ENCODE peak calls at places on chromosomes 6 and 20, in six cellular contexts. O, S, D, Q, C and M are unnamed samples.
A peak's percentile ranks its signal among the peaks of the same experiment; 100 is the strongest.

GRCh38 chr6:149362289-149362688 is 37.8 kb upstream of the SUMO4 start:
- DNase-seq in O (no peak), S (no peak), D (no peak), Q (no peak), C (no peak), M (no peak)

GRCh38 chr20:31606928-31607639 is 2.0 kb downstream of the ID1 start:
- DNase-seq in O (no peak), S (no peak), D (no peak), Q (no peak), C (peak; percentile 55), M (no peak)

GRCh38 chr6:143673638-143674037 is 4.1 kb upstream of the PHACTR2 start:
- DNase-seq in O (no peak), S (no peak), D (no peak), Q (no peak), C (peak; percentile 64), M (no peak)

GRCh38 chr6:2353412-2354137 is 108.2 kb upstream of the GMDS start:
- DNase-seq in O (peak; percentile 82), S (peak; percentile 43), D (no peak), Q (peak; percentile 49), C (peak; percentile 78), M (no peak)

GRCh38 chr20:15171016-15171415 is 833.6 kb upstream of the FLRT3 start:
- DNase-seq in O (no peak), S (no peak), D (no peak), Q (no peak), C (no peak), M (no peak)

GRCh38 chr20:4449977-4450715 is 271.6 kb upstream of the PRND start:
- DNase-seq in O (no peak), S (no peak), D (no peak), Q (no peak), C (no peak), M (no peak)

GRCh38 chr20:14383326-14383725 is 45.9 kb upstream of the FLRT3 start:
- DNase-seq in O (no peak), S (no peak), D (no peak), Q (no peak), C (no peak), M (no peak)

GRCh38 chr6:131946992-131947955 is 3.9 kb downstream of the CCN2 start:
- DNase-seq in O (no peak), S (no peak), D (no peak), Q (no peak), C (no peak), M (no peak)

GRCh38 chr6:665403-666267 is 8.7 kb upstream of the HUS1B start:
- DNase-seq in O (no peak), S (no peak), D (no peak), Q (no peak), C (no peak), M (no peak)

GRCh38 chr20:57869291-57869950 is 159.6 kb upstream of the PMEPA1 start:
- DNase-seq in O (no peak), S (no peak), D (no peak), Q (no peak), C (no peak), M (peak; percentile 16)

GRCh38 chr6:15569035-15569995 is 93.5 kb downstream of the DTNBP1 start:
- DNase-seq in O (no peak), S (no peak), D (no peak), Q (no peak), C (no peak), M (no peak)

GRCh38 chr6:117637770-117638169 is 35.5 kb upstream of the GOPC start:
- DNase-seq in O (no peak), S (no peak), D (no peak), Q (no peak), C (no peak), M (no peak)

GRCh38 chr6:2738373-2738979 is 12.2 kb downstream of the MYLK4 start:
- DNase-seq in O (no peak), S (peak; percentile 19), D (no peak), Q (no peak), C (peak; percentile 55), M (no peak)

GRCh38 chr6:136791296-136792065 is 796 bp downstream of the MAP3K5 start:
- DNase-seq in O (peak; percentile 87), S (peak; percentile 73), D (peak; percentile 72), Q (peak; percentile 65), C (peak; percentile 81), M (no peak)

GRCh38 chr20:52193133-52193532 is 1.6 kb upstream of the ZFP64 start:
- DNase-seq in O (no peak), S (no peak), D (no peak), Q (no peak), C (no peak), M (no peak)

GRCh38 chr6:499617-500016 is 108.1 kb downstream of the IRF4 start:
- DNase-seq in O (no peak), S (no peak), D (no peak), Q (no peak), C (no peak), M (no peak)

GRCh38 chr6:89139509-89140346 is 6.1 kb upstream of the PM20D2 start:
- DNase-seq in O (no peak), S (no peak), D (no peak), Q (no peak), C (no peak), M (no peak)

GRCh38 chr6:160071805-160072687 is 49.6 kb upstream of the SLC22A1 start:
- DNase-seq in O (no peak), S (no peak), D (no peak), Q (no peak), C (no peak), M (no peak)

GRCh38 chr6:99822741-99823512 is 171.1 kb downstream of the MCHR2 start:
- DNase-seq in O (no peak), S (peak; percentile 77), D (no peak), Q (no peak), C (no peak), M (no peak)

GRCh38 chr6:146968041-146968760 is 236.0 kb upstream of the STXBP5 start:
- DNase-seq in O (no peak), S (no peak), D (no peak), Q (no peak), C (no peak), M (no peak)

GRCh38 chr20:23063573-23063972 is 14.1 kb upstream of the THBD start:
- DNase-seq in O (no peak), S (no peak), D (no peak), Q (no peak), C (no peak), M (no peak)

GRCh38 chr20:23060629-23061028 is 11.2 kb upstream of the THBD start:
- DNase-seq in O (no peak), S (no peak), D (no peak), Q (no peak), C (no peak), M (no peak)

GRCh38 chr20:23061262-23061661 is 11.8 kb upstream of the THBD start:
- DNase-seq in O (no peak), S (no peak), D (no peak), Q (no peak), C (no peak), M (no peak)

GRCh38 chr20:23062632-23063031 is 13.2 kb upstream of the THBD start:
- DNase-seq in O (no peak), S (no peak), D (no peak), Q (no peak), C (no peak), M (no peak)

GRCh38 chr20:23061713-23062561 is 12.5 kb upstream of the THBD start:
- DNase-seq in O (peak; percentile 84), S (no peak), D (peak; percentile 62), Q (peak; percentile 70), C (no peak), M (no peak)
- H3K27ac ChIP-seq in O (peak overlapping the region; percentile 78), S (no peak overlapping the region), D (peak overlapping the region; percentile 62), Q (peak overlapping the region; percentile 71), C (no peak overlapping the region), M (peak overlapping the region; percentile 53)

GRCh38 chr6:31782126-31782941 is 5.2 kb upstream of the VWA7 start:
- DNase-seq in O (no peak), S (no peak), D (no peak), Q (no peak), C (no peak), M (no peak)
- H3K36me3 ChIP-seq in O (peaks cover 78% of the 10 kb centered on the region), S (peaks cover 24% of the 10 kb centered on the region), D (no peaks in the 10 kb centered on the region), Q (peaks cover 92% of the 10 kb centered on the region), C (peaks cover 68% of the 10 kb centered on the region), M (peaks cover 60% of the 10 kb centered on the region)

DNA sequence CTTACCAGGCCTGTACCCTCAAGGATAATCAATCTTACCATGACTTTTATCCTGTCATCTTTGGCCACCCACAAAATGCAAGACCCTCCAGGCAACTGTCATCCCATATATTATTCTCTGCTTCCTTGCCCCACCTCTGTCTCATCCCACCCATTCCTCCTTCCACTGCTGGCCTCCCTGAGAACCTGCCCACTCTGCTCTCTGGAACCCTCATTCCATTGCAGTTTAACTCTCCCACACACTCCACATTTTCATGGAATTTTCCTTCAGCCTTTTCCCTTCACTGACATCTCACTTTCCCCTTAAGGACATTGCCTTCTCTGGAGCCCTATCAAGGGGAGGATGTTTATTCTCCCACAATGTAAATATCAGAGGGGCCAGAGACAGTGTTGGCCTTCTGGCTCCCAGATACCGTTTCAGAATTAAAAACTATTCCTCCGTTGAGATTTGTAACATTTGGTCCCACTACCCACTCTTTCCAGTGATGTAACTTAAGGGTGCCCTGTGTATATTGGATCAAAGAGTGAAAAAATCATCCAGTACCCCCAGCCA is 199.4 kb upstream of the KCNK16 start:
- DNase-seq in O (no peak), S (no peak), D (no peak), Q (no peak), C (no peak), M (no peak)
- H3K27ac ChIP-seq in O (no peak overlapping the region), S (no peak overlapping the region), D (no peak overlapping the region), Q (no peak overlapping the region), C (no peak overlapping the region), M (no peak overlapping the region)

GRCh38 chr20:32846852-32847251 is 11.9 kb upstream of the EFCAB8 start:
- DNase-seq in O (no peak), S (no peak), D (no peak), Q (no peak), C (no peak), M (no peak)
- H3K36me3 ChIP-seq in O (peaks cover 52% of the 10 kb centered on the region), S (peaks cover 7% of the 10 kb centered on the region), D (peaks cover 12% of the 10 kb centered on the region), Q (peaks cover 95% of the 10 kb centered on the region), C (peaks cover 33% of the 10 kb centered on the region), M (no peaks in the 10 kb centered on the region)

GRCh38 chr6:5205035-5205469 is 55.7 kb downstream of the LYRM4 start:
- DNase-seq in O (no peak), S (no peak), D (no peak), Q (no peak), C (no peak), M (no peak)
- H3K27ac ChIP-seq in O (peak overlapping the region; percentile 86), S (no peak overlapping the region), D (peak overlapping the region; percentile 64), Q (peak overlapping the region; percentile 75), C (peak overlapping the region; percentile 19), M (peak overlapping the region; percentile 59)

GRCh38 chr6:72561629-72562028 is 60.2 kb upstream of the KCNQ5 start:
- DNase-seq in O (no peak), S (no peak), D (no peak), Q (no peak), C (no peak), M (no peak)
- H3K36me3 ChIP-seq in O (no peaks in the 10 kb centered on the region), S (no peaks in the 10 kb centered on the region), D (no peaks in the 10 kb centered on the region), Q (no peaks in the 10 kb centered on the region), C (no peaks in the 10 kb centered on the region), M (no peaks in the 10 kb centered on the region)